ENCODE peak calls at places on chromosomes 16 and 17, in nine cellular contexts. O is kidney, R is cardiac fibroblast, S is heart left ventricle, F is A549, I is OCI-LY7, Y is H1, H is lower leg skin, J is neural progenitor cell. G is an unnamed sample.

GRCh38 chr17:74691151-74691550 is 21.6 kb downstream of the CD300LF start:
- DNase-seq in O (peak; percentile 44), R (no peak), S (no peak), F (no peak), I (no peak), Y (no peak), H (no peak), J (no peak), G (no peak)

GRCh38 chr17:64157669-64158180 is 27.8 kb upstream of the ERN1 start:
- DNase-seq in O (no peak), R (no peak), S (no peak), F (no peak), I (no peak), Y (no peak), H (no peak), J (peak; percentile 23), G (no peak)

GRCh38 chr16:84374160-84374489 is 5.8 kb downstream of the ATP2C2 start:
- DNase-seq in O (no peak), R (no peak), S (no peak), F (no peak), I (no peak), Y (no peak), H (no peak), J (no peak), G (no peak)

GRCh38 chr17:6714315-6714874 is 1.2 kb upstream of the SLC13A5 start:
- DNase-seq in O (no peak), R (no peak), S (no peak), F (peak; percentile 13), I (no peak), Y (no peak), H (no peak), J (no peak), G (no peak)

GRCh38 chr17:77692571-77693161 is 265.8 kb upstream of the TNRC6C start:
- DNase-seq in O (no peak), R (peak; percentile 9), S (no peak), F (no peak), I (no peak), Y (no peak), H (no peak), J (no peak), G (peak; percentile 14)

GRCh38 chr16:26957283-26957859 is 109.4 kb upstream of the C16orf82 start:
- DNase-seq in O (no peak), R (no peak), S (no peak), F (no peak), I (no peak), Y (no peak), H (no peak), J (no peak), G (no peak)

GRCh38 chr16:64278196-64278595 is 843.7 kb downstream of the CDH11 start:
- DNase-seq in O (no peak), R (no peak), S (no peak), F (no peak), I (no peak), Y (no peak), H (no peak), J (no peak), G (no peak)

GRCh38 chr16:6020162-6020980 is 922.8 kb upstream of the EEF2KMT start:
- DNase-seq in O (no peak), R (no peak), S (no peak), F (no peak), I (no peak), Y (peak; percentile 50), H (no peak), J (peak; percentile 40), G (no peak)

GRCh38 chr17:35170968-35171771 is 23.0 kb downstream of the SLC35G3 start:
- DNase-seq in O (no peak), R (peak; percentile 43), S (no peak), F (peak; percentile 37), I (peak; percentile 4), Y (no peak), H (no peak), J (no peak), G (no peak)

GRCh38 chr17:68378202-68379149 is 78.8 kb downstream of the WIPI1 start:
- DNase-seq in O (peak; percentile 98), R (peak; percentile 97), S (peak; percentile 89), F (peak; percentile 88), I (no peak), Y (peak; percentile 60), H (peak; percentile 94), J (peak; percentile 31), G (no peak)

GRCh38 chr17:38568845-38569510 is 36.8 kb downstream of the SRCIN1 start:
- DNase-seq in O (no peak), R (no peak), S (no peak), F (no peak), I (no peak), Y (no peak), H (no peak), J (no peak), G (no peak)

GRCh38 chr17:31731119-31731518 is 127.9 kb downstream of the COPRS start:
- DNase-seq in O (no peak), R (no peak), S (no peak), F (no peak), I (no peak), Y (no peak), H (no peak), J (no peak), G (no peak)

GRCh38 chr17:9389116-9389515 is 186.5 kb downstream of the STX8 start:
- DNase-seq in O (no peak), R (peak; percentile 60), S (no peak), F (peak; percentile 53), I (no peak), Y (no peak), H (no peak), J (no peak), G (no peak)

GRCh38 chr17:47712330-47713023 is 18.5 kb downstream of the TBKBP1 start:
- DNase-seq in O (no peak), R (no peak), S (no peak), F (no peak), I (no peak), Y (no peak), H (no peak), J (no peak), G (no peak)

GRCh38 chr16:19860146-19861030 is 24.3 kb downstream of the GPRC5B start:
- DNase-seq in O (no peak), R (peak; percentile 40), S (no peak), F (no peak), I (no peak), Y (no peak), H (no peak), J (peak; percentile 56), G (no peak)

GRCh38 chr17:50955160-50955559 is 89.0 kb upstream of the TOB1 start:
- DNase-seq in O (no peak), R (no peak), S (no peak), F (no peak), I (no peak), Y (no peak), H (no peak), J (no peak), G (no peak)

GRCh38 chr17:75273968-75274708 is 3.1 kb upstream of the MIF4GD start:
- DNase-seq in O (no peak), R (peak; percentile 78), S (no peak), F (peak; percentile 29), I (no peak), Y (no peak), H (no peak), J (no peak), G (no peak)

GRCh38 chr16:58025351-58026138 is at the start of gene MMP15:
- DNase-seq in O (peak; percentile 97), R (peak; percentile 64), S (peak; percentile 78), F (peak; percentile 81), I (peak; percentile 51), Y (peak; percentile 98), H (peak; percentile 48), J (peak; percentile 91), G (peak; percentile 81)

GRCh38 chr16:610513-611381 is 20.0 kb upstream of the WFIKKN1 start:
- DNase-seq in O (peak; percentile 86), R (no peak), S (no peak), F (no peak), I (peak; percentile 31), Y (peak; percentile 91), H (no peak), J (peak; percentile 71), G (no peak)

DNA sequence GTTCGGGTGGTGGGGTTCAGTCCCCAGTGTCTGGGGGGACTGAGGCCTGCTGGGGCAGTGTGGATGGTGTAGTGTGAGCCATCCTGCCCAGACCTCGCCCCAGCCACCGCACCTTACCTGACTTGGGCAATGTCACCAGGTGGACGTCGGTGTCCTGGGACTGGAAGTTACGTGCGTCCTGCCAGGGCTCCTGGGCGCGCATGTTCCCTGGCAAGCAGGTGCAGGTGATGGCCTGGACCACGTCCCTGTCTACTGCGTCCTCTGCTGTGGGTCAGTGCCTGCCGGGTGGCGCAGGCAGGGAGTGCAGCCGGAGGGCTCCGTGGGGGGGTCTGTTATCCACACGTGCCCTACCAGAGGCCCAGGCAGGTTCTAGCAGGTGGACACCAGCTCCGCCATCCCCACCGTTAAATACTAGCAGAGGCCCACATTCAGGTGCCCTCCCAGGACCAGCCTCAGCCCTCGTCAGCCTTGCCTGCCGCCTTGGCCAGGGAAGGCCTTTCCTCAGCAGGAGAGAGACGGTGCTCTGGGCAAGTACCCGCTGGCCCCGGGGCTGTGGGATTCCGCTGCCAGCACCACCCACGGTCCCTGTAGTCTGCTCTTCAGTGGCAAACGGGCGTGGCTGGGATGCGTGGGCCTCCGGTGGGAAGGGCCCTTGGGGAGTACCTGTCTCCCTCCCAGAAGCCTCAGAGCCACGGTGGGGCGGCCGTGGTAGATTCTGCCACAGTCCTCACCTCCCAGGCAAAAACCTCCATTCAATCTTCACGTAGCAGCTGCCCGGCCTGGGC is 8.1 kb upstream of the DPEP1 start:
- DNase-seq in O (no peak), R (no peak), S (no peak), F (no peak), I (no peak), Y (no peak), H (no peak), J (no peak), G (no peak)
- TF ChIP-seq CTCF in O (no peak), R (no peak), S (no peak), F (no peak), I (no peak), Y (no peak), H (no peak), J (no peak), G (no peak)

GRCh38 chr17:43852571-43852970 is 5.6 kb downstream of the CD300LG start:
- DNase-seq in O (peak; percentile 36), R (no peak), S (no peak), F (no peak), I (no peak), Y (no peak), H (no peak), J (no peak), G (no peak)
- TF ChIP-seq CTCF in O (no peak), R (no peak), S (no peak), F (no peak), I (no peak), Y (no peak), H (no peak), J (no peak), G (no peak)

DNA sequence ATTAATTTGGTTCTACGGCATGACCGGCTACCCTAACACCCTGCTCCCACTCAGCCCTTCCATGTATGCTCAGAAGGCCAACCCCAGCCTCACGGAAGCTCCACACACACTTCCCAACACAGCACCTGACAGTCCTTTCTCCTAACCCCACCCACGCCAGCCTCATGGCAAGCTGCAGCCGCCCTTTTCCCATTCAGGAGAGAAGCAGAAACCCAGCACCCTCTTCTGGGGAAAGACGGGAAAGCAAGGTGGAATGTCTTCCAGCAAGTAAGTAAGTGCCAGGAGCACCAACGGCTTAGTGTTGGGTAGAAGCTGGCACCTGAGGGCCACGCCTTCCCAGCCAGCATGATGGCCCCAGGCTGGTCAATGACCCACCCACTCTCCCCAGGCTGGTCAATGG is 32.1 kb downstream of the ABR start:
- DNase-seq in O (no peak), R (peak; percentile 62), S (peak; percentile 43), F (peak; percentile 88), I (no peak), Y (peak; percentile 87), H (peak; percentile 38), J (peak; percentile 78), G (no peak)
- TF ChIP-seq CTCF in O (no peak), R (peak; percentile 64), S (peak; percentile 13), F (peak; percentile 74), I (peak; percentile 15), Y (peak; percentile 72), H (no peak), J (peak; percentile 65), G (no peak)

GRCh38 chr16:24539295-24539849 is at the start of gene RBBP6:
- DNase-seq in O (peak; percentile 99), R (peak; percentile 99), S (peak; percentile 96), F (peak; percentile 99), I (peak; percentile 97), Y (peak; percentile 94), H (peak; percentile 92), J (peak; percentile 99), G (peak; percentile 94)
- TF ChIP-seq CTCF in O (peak; percentile 25), R (no peak), S (peak; percentile 31), F (peak; percentile 40), I (peak; percentile 56), Y (no peak), H (peak; percentile 8), J (peak; percentile 48), G (peak; percentile 18)